ENCODE peak calls at places on chromosomes 2 and 18, in nine cellular contexts. O is thyroid gland, L is ovary, Z is A673, J is neural progenitor cell, W is left lung, Q is body of pancreas, D is RWPE2, V is HCT116. T is an unnamed sample.

GRCh38 chr18:62486290-62486964 is 36.4 kb upstream of the ZCCHC2 start:
- DNase-seq in W (peak; percentile 37), O (peak; percentile 71), J (no peak), L (no peak), D (peak; percentile 79), Q (peak; percentile 39), V (peak; percentile 94), Z (no peak), T (peak; percentile 44)

GRCh38 chr2:38750793-38751042 is 443 bp downstream of the SRSF7 start:
- DNase-seq in O (peak; percentile 61), J (peak; percentile 76), Z (peak; percentile 80), Q (peak; percentile 59), W (peak; percentile 64), L (peak; percentile 75), V (no peak), D (no peak), T (peak; percentile 68)

GRCh38 chr2:105125428-105125827 is 87.6 kb downstream of the MRPS9 start:
- DNase-seq in J (peak; percentile 58), W (no peak), Q (no peak), L (no peak), O (no peak), D (no peak), V (peak; percentile 55), Z (peak; percentile 40), T (no peak)

GRCh38 chr2:42274872-42275271 is 86.1 kb downstream of the COX7A2L start:
- DNase-seq in L (no peak), D (no peak), W (no peak), V (no peak), Q (no peak), O (no peak), Z (peak; percentile 7), J (peak; percentile 4), T (no peak)

GRCh38 chr2:193584522-193584938 is 1389.8 kb upstream of the TMEFF2 start:
- DNase-seq in D (no peak), V (peak; percentile 15), O (no peak), Q (no peak), L (no peak), W (no peak), J (peak; percentile 57), Z (peak; percentile 79), T (no peak)

GRCh38 chr18:49459404-49460171 is 857 bp downstream of the DYM start:
- DNase-seq in O (peak; percentile 26), V (no peak), L (no peak), Z (no peak), J (peak; percentile 13), W (no peak), Q (no peak), D (no peak), T (no peak)

GRCh38 chr2:28401-28975 is 17.8 kb downstream of the FAM110C start:
- DNase-seq in D (no peak), Q (no peak), V (no peak), O (no peak), Z (no peak), W (no peak), L (no peak), J (no peak), T (no peak)

GRCh38 chr2:196162586-196163180 is 8.7 kb downstream of the STK17B start:
- DNase-seq in Q (no peak), L (no peak), D (no peak), W (no peak), J (no peak), V (no peak), O (no peak), Z (no peak), T (no peak)

GRCh38 chr2:5535301-5535700 is 156.9 kb upstream of the SOX11 start:
- DNase-seq in O (no peak), L (no peak), D (no peak), W (no peak), V (no peak), Q (no peak), J (no peak), Z (no peak), T (no peak)

GRCh38 chr2:143230506-143231256 is 101.5 kb downstream of the ARHGAP15 start:
- DNase-seq in W (no peak), D (no peak), L (no peak), J (no peak), Z (no peak), Q (no peak), O (no peak), V (no peak), T (no peak)

GRCh38 chr18:63273170-63273925 is 46.2 kb downstream of the BCL2 start:
- DNase-seq in L (no peak), Q (no peak), Z (no peak), V (no peak), J (no peak), D (no peak), W (no peak), O (no peak), T (no peak)

GRCh38 chr2:233174131-233174530 is 77.3 kb upstream of the ATG16L1 start:
- DNase-seq in W (no peak), Z (no peak), J (no peak), L (no peak), O (no peak), V (no peak), D (no peak), Q (no peak), T (no peak)

GRCh38 chr2:229196448-229196847 is 74.6 kb downstream of the PID1 start:
- DNase-seq in O (no peak), L (no peak), V (no peak), D (no peak), W (no peak), Q (no peak), J (no peak), Z (no peak), T (no peak)

GRCh38 chr2:115208493-115209164 is 766.2 kb downstream of the DPP10 start:
- DNase-seq in L (no peak), Z (no peak), O (no peak), D (no peak), Q (peak; percentile 30), W (no peak), J (no peak), V (no peak), T (no peak)

GRCh38 chr2:115219296-115219695 is 776.9 kb downstream of the DPP10 start:
- DNase-seq in L (no peak), Z (no peak), Q (no peak), W (no peak), V (no peak), O (no peak), D (no peak), J (no peak), T (no peak)

DNA sequence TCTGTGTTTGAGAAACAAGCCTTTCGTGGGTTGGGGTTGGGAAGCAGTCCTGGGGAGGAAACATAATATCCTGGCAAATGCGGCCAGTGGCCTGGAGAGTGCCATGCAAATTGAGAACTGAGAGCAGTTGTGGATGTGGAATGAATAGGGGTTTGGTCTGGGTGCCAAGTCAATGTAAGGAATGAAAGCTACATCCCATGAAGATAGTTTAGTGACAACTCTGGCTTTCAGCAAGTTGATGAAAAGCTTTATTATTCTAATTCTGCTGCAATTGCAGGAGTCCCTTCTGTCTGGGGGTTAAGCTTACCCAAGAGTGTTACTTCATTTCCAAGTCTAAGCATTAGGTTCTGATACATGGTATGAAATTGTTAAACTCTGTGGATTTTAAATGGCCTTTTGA is 771.6 kb downstream of the DPP10 start:
- DNase-seq in Q (no peak), L (no peak), J (no peak), Z (no peak), D (no peak), O (no peak), V (no peak), W (no peak), T (no peak)
- H3K27ac ChIP-seq in Q (no peak overlapping the region), L (no peak overlapping the region), J (no peak overlapping the region), Z (no peak overlapping the region), D (no peak overlapping the region), O (no peak overlapping the region), V (no peak overlapping the region), W (no peak overlapping the region), T (no peak overlapping the region)

GRCh38 chr2:27736890-27737204 is 34.7 kb upstream of the MRPL33 start:
- DNase-seq in O (no peak), J (no peak), Z (no peak), Q (no peak), D (no peak), L (no peak), W (no peak), V (no peak), T (no peak)

GRCh38 chr2:27737676-27738348 is 33.7 kb upstream of the MRPL33 start:
- DNase-seq in D (no peak), L (no peak), Q (no peak), Z (no peak), J (no peak), W (no peak), O (no peak), V (no peak), T (peak; percentile 53)

GRCh38 chr2:27736031-27736889 is 35.3 kb upstream of the MRPL33 start:
- DNase-seq in D (no peak), V (no peak), J (no peak), L (no peak), O (no peak), Z (no peak), W (no peak), Q (no peak), T (no peak)

GRCh38 chr2:27734305-27734704 is 37.2 kb upstream of the MRPL33 start:
- DNase-seq in Q (no peak), J (no peak), V (no peak), Z (no peak), W (no peak), D (no peak), O (no peak), L (no peak), T (no peak)

GRCh38 chr2:27735263-27735904 is 36.1 kb upstream of the MRPL33 start:
- DNase-seq in L (peak; percentile 78), W (peak; percentile 86), D (no peak), J (peak; percentile 77), Q (peak; percentile 86), V (no peak), O (peak; percentile 85), Z (peak; percentile 51), T (peak; percentile 79)
- H3K4me1 ChIP-seq in L (peaks cover 4% of the 10 kb centered on the region), W (peaks cover 44% of the 10 kb centered on the region), D (peaks cover 5% of the 10 kb centered on the region), J (peaks cover 10% of the 10 kb centered on the region), Q (peaks cover 45% of the 10 kb centered on the region), V (peaks cover 6% of the 10 kb centered on the region), O (peaks cover 24% of the 10 kb centered on the region), Z (no peaks in the 10 kb centered on the region), T (peaks cover 25% of the 10 kb centered on the region)

DNA sequence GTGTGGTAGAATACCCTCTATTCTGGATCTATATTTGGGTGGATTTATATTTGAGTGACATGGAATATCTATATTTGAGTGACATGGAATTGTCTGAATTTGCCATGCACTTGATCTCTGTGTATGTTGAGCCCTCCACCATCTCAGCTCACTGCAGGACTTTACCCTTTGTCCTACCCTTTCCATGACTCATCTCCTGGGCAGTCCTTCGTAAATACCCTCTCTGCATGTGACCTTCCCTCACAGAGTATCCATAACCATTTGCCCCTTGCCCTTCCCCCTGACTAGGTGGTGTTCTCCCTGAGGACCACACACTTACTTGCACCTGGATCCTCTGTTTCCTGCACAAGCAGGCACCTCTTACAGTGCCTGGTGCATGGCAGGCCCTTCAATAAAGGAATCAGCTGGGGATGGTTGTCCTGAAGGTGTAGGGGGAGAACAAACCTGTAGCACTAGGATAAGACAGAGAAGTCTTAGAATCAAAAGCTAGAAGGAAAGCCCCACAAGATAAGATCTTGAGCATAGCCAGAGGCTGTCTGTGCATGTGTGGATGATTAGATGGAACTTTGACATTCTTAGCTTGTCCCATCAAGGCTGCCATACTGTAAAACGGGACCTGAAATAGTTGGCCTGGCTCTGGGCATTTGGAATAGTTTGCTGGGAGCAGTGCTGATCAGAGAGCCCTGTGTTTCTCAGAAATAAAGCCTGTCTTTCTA is 230.4 kb downstream of the FHOD3 start:
- DNase-seq in Z (no peak), J (no peak), L (no peak), W (no peak), Q (no peak), D (no peak), O (no peak), V (no peak), T (no peak)
- H3K27ac ChIP-seq in Z (no peak overlapping the region), J (no peak overlapping the region), L (no peak overlapping the region), W (no peak overlapping the region), Q (no peak overlapping the region), D (no peak overlapping the region), O (no peak overlapping the region), V (no peak overlapping the region), T (no peak overlapping the region)

GRCh38 chr18:13270279-13270911 is 51.8 kb downstream of the LDLRAD4 start:
- DNase-seq in J (no peak), L (no peak), Q (no peak), O (no peak), D (no peak), W (no peak), V (no peak), Z (no peak), T (no peak)
- H3K4me1 ChIP-seq in J (peaks cover 14% of the 10 kb centered on the region), L (peaks cover 4% of the 10 kb centered on the region), Q (peaks cover 51% of the 10 kb centered on the region), O (peaks cover 46% of the 10 kb centered on the region), D (no peaks in the 10 kb centered on the region), W (peaks cover 18% of the 10 kb centered on the region), V (no peaks in the 10 kb centered on the region), Z (no peaks in the 10 kb centered on the region), T (peaks cover 20% of the 10 kb centered on the region)